ENCODE peak calls at places on chromosomes 6 and 20, in nine cellular contexts. M is lung microvascular endothelial cell; S is GDM1; B is stimulated activated CD4-positive, alpha-beta T cell treated with anti-CD3 and anti-CD28 coated beads, TNF-alpha, amount 100 ng/mL, for 1 hour; T is NCI-H2029; Z is transverse colon; G is H9; E is EH; L is NCI-H524 treated with DMSO at 0.1 percent for 48 hours. K is an unnamed sample.

GRCh38 chr6:170152989-170153388 is 137.9 kb downstream of the DLL1 start:
- DNase-seq in M (peak), S (no peak), B (no peak), T (peak), Z (peak), G (peak), E (no peak), L (no peak), K (no peak)

GRCh38 chr6:99066041-99066440 is 118.3 kb upstream of the FBXL4 start:
- DNase-seq in M (no peak), S (no peak), B (no peak), T (no peak), Z (no peak), G (no peak), E (no peak), L (no peak), K (no peak)

GRCh38 chr6:89209457-89209856 is 7.7 kb downstream of the GABRR1 start:
- DNase-seq in M (no peak), S (no peak), B (no peak), T (no peak), Z (no peak), G (no peak), E (no peak), L (no peak), K (no peak)

GRCh38 chr20:24894967-24895366 is 54.1 kb upstream of the CST7 start:
- DNase-seq in M (no peak), S (no peak), B (no peak), T (no peak), Z (no peak), G (no peak), E (no peak), L (no peak), K (no peak)

GRCh38 chr20:60937581-60937980 is 314.5 kb upstream of the CDH4 start:
- DNase-seq in M (no peak), S (no peak), B (no peak), T (no peak), Z (no peak), G (no peak), E (no peak), L (no peak), K (no peak)

GRCh38 chr20:44644384-44645131 is 6.9 kb downstream of the ADA start:
- DNase-seq in M (peak), S (no peak), B (no peak), T (no peak), Z (no peak), G (no peak), E (no peak), L (no peak), K (no peak)

GRCh38 chr20:33878583-33878982 is 67.4 kb downstream of the CHMP4B start:
- DNase-seq in M (no peak), S (no peak), B (no peak), T (no peak), Z (no peak), G (no peak), E (no peak), L (no peak), K (no peak)

GRCh38 chr6:136547336-136547735 is 2.9 kb downstream of the MAP7 start:
- DNase-seq in M (no peak), S (peak), B (no peak), T (no peak), Z (no peak), G (no peak), E (peak), L (no peak), K (no peak)